ENCODE peak calls at places on chromosomes 11 and 22, in eight cellular contexts. P, F, D, Y, R, A, B and E are unnamed samples.

GRCh38 chr22:49482811-49483210 is 344.9 kb downstream of the BRD1 start:
- DNase-seq in P (no peak), F (no peak), D (no peak), Y (no peak), R (peak; percentile 72), A (no peak), B (no peak), E (no peak)

GRCh38 chr11:109789911-109790310 is 303.3 kb upstream of the ZC3H12C start:
- DNase-seq in P (no peak), F (no peak), D (no peak), Y (no peak), R (no peak), A (no peak), B (peak; percentile 26), E (no peak)

GRCh38 chr11:87859583-87859982 is 315.7 kb downstream of the RAB38 start:
- DNase-seq in P (no peak), F (no peak), D (no peak), Y (no peak), R (no peak), A (no peak), B (no peak), E (no peak)

GRCh38 chr11:108632041-108632440 is 32.8 kb upstream of the DDX10 start:
- DNase-seq in P (no peak), F (no peak), D (no peak), Y (no peak), R (no peak), A (no peak), B (no peak), E (no peak)

GRCh38 chr22:38317237-38317994 is at the start of gene CSNK1E:
- DNase-seq in P (peak; percentile 86), F (peak; percentile 87), D (peak; percentile 63), Y (peak; percentile 70), R (no peak), A (peak; percentile 80), B (no peak), E (peak; percentile 91)

GRCh38 chr11:63023415-63023814 is 7.8 kb upstream of the SLC22A8 start:
- DNase-seq in P (no peak), F (no peak), D (no peak), Y (no peak), R (no peak), A (no peak), B (no peak), E (no peak)

GRCh38 chr11:130047141-130047540 is 22.6 kb upstream of the APLP2 start:
- DNase-seq in P (no peak), F (no peak), D (no peak), Y (peak; percentile 18), R (no peak), A (no peak), B (no peak), E (no peak)

GRCh38 chr11:16936643-16937042 is 77.6 kb downstream of the PLEKHA7 start:
- DNase-seq in P (no peak), F (peak; percentile 25), D (no peak), Y (no peak), R (no peak), A (no peak), B (peak; percentile 59), E (no peak)

GRCh38 chr22:30606455-30607299 is at the start of gene TCN2:
- DNase-seq in P (peak; percentile 92), F (peak; percentile 76), D (peak; percentile 52), Y (peak; percentile 67), R (peak; percentile 86), A (peak; percentile 81), B (peak; percentile 62), E (peak; percentile 88)

GRCh38 chr22:24410110-24410856 is 17.1 kb upstream of the ADORA2A start:
- DNase-seq in P (no peak), F (no peak), D (no peak), Y (no peak), R (no peak), A (no peak), B (peak; percentile 46), E (no peak)

GRCh38 chr22:31081963-31082605 is 966 bp downstream of the SMTN start:
- DNase-seq in P (no peak), F (peak; percentile 25), D (peak; percentile 36), Y (no peak), R (peak; percentile 77), A (no peak), B (peak; percentile 48), E (no peak)

GRCh38 chr11:74311352-74311926 is at the start of gene P4HA3:
- DNase-seq in P (peak; percentile 81), F (peak; percentile 79), D (peak; percentile 58), Y (peak; percentile 93), R (peak; percentile 82), A (peak; percentile 53), B (no peak), E (peak; percentile 81)

GRCh38 chr11:12897390-12897789 is 111.7 kb upstream of the RASSF10 start:
- DNase-seq in P (no peak), F (no peak), D (no peak), Y (no peak), R (no peak), A (no peak), B (no peak), E (no peak)

GRCh38 chr11:62889484-62890437 is 9.1 kb downstream of the SLC3A2 start:
- DNase-seq in P (no peak), F (no peak), D (peak; percentile 81), Y (peak; percentile 70), R (no peak), A (peak; percentile 70), B (peak; percentile 67), E (no peak)

GRCh38 chr22:45006873-45007246 is 2.9 kb downstream of the PHF21B start:
- DNase-seq in P (no peak), F (peak; percentile 53), D (no peak), Y (no peak), R (no peak), A (no peak), B (no peak), E (peak; percentile 71)

GRCh38 chr22:43222281-43222680 is 35.3 kb upstream of the TTLL12 start:
- DNase-seq in P (no peak), F (peak; percentile 49), D (no peak), Y (no peak), R (no peak), A (no peak), B (no peak), E (no peak)

GRCh38 chr11:86954288-86955110 is 696 bp downstream of the FZD4 start:
- DNase-seq in P (no peak), F (peak; percentile 60), D (peak; percentile 19), Y (peak; percentile 71), R (no peak), A (peak; percentile 32), B (no peak), E (peak; percentile 72)

GRCh38 chr11:126942146-126942545 is 58.4 kb downstream of the KIRREL3 start:
- DNase-seq in P (no peak), F (no peak), D (no peak), Y (no peak), R (no peak), A (no peak), B (no peak), E (no peak)

GRCh38 chr11:74035264-74035663 is 26.4 kb upstream of the UCP3 start:
- DNase-seq in P (no peak), F (no peak), D (no peak), Y (peak; percentile 70), R (no peak), A (no peak), B (no peak), E (no peak)

GRCh38 chr22:39151329-39151975 is 1.0 kb downstream of the CBX7 start:
- DNase-seq in P (no peak), F (no peak), D (no peak), Y (no peak), R (no peak), A (no peak), B (no peak), E (peak; percentile 73)

GRCh38 chr11:106468531-106468930 is 391.1 kb downstream of the AASDHPPT start:
- DNase-seq in P (no peak), F (no peak), D (no peak), Y (peak; percentile 31), R (no peak), A (no peak), B (no peak), E (no peak)

GRCh38 chr11:13098067-13098466 is 89.0 kb downstream of the RASSF10 start:
- DNase-seq in P (peak; percentile 60), F (no peak), D (no peak), Y (peak; percentile 56), R (no peak), A (no peak), B (no peak), E (no peak)

GRCh38 chr11:134476435-134477021 is 64.5 kb upstream of the B3GAT1 start:
- DNase-seq in P (peak; percentile 75), F (no peak), D (peak; percentile 8), Y (no peak), R (no peak), A (no peak), B (peak; percentile 14), E (no peak)

GRCh38 chr11:92765965-92766371 is 203.5 kb upstream of the MTNR1B start:
- DNase-seq in P (peak; percentile 50), F (peak; percentile 40), D (no peak), Y (peak; percentile 13), R (no peak), A (no peak), B (peak; percentile 0), E (no peak)

GRCh38 chr11:72778535-72779494 is 15.0 kb downstream of the STARD10 start:
- DNase-seq in P (no peak), F (no peak), D (no peak), Y (peak; percentile 85), R (no peak), A (peak; percentile 79), B (no peak), E (no peak)

GRCh38 chr22:36445158-36445668 is 36.2 kb downstream of the TXN2 start:
- DNase-seq in P (no peak), F (peak; percentile 59), D (no peak), Y (no peak), R (no peak), A (no peak), B (peak; percentile 79), E (peak; percentile 90)

GRCh38 chr11:105181100-105181499 is 41.5 kb upstream of the CARD18 start:
- DNase-seq in P (no peak), F (no peak), D (no peak), Y (peak; percentile 63), R (no peak), A (no peak), B (peak; percentile 4), E (no peak)

GRCh38 chr11:97110376-97110775 is 720.6 kb downstream of the JRKL start:
- DNase-seq in P (no peak), F (no peak), D (no peak), Y (no peak), R (no peak), A (no peak), B (no peak), E (no peak)

GRCh38 chr11:33689089-33689488 is 11.5 kb downstream of the C11orf91 start:
- DNase-seq in P (no peak), F (no peak), D (peak; percentile 15), Y (no peak), R (no peak), A (no peak), B (peak; percentile 96), E (no peak)

GRCh38 chr11:33899383-33900037 is 7.6 kb upstream of the LMO2 start:
- DNase-seq in P (no peak), F (peak; percentile 90), D (peak; percentile 76), Y (peak; percentile 35), R (peak; percentile 93), A (peak; percentile 43), B (peak; percentile 93), E (peak; percentile 92)

GRCh38 chr11:83438438-83438837 is 152.3 kb upstream of the CCDC90B start:
- DNase-seq in P (no peak), F (no peak), D (no peak), Y (no peak), R (no peak), A (no peak), B (no peak), E (no peak)

GRCh38 chr22:35328472-35328885 is 28.8 kb downstream of the TOM1 start:
- DNase-seq in P (no peak), F (no peak), D (no peak), Y (no peak), R (no peak), A (no peak), B (no peak), E (peak; percentile 70)

GRCh38 chr11:76455331-76455730 is 10.5 kb downstream of the EMSY start:
- DNase-seq in P (peak; percentile 76), F (no peak), D (no peak), Y (no peak), R (no peak), A (no peak), B (no peak), E (no peak)

GRCh38 chr11:107446822-107447431 is 10.7 kb downstream of the CWF19L2 start:
- DNase-seq in P (no peak), F (no peak), D (no peak), Y (no peak), R (no peak), A (no peak), B (no peak), E (no peak)